ENCODE peak calls at places on chromosomes 11 and 22, in ten cellular contexts. One of them, this sample, is unnamed.

GRCh38 chr11:117983163-117983475 is 3.1 kb upstream of the IL10RA start:
- DNase-seq in IMR-90: no peak
- DNase-seq in stomach: no peak
- DNase-seq in ovary: no peak
- DNase-seq in endothelial cell of umbilical vein: no peak
- DNase-seq in neural crest cell: no peak
- DNase-seq in tibial nerve: no peak
- DNase-seq in osteocyte: peak
- DNase-seq in GM12865: no peak
- DNase-seq in nephron progenitor cell: no peak
- DNase-seq in this sample: no peak

GRCh38 chr11:17443000-17443399 is 33.6 kb downstream of the ABCC8 start:
- DNase-seq in endothelial cell of umbilical vein: no peak
- DNase-seq in neural crest cell: no peak
- DNase-seq in nephron progenitor cell: no peak
- DNase-seq in ovary: no peak
- DNase-seq in GM12865: no peak
- DNase-seq in stomach: no peak
- DNase-seq in IMR-90: no peak
- DNase-seq in osteocyte: no peak
- DNase-seq in tibial nerve: no peak
- DNase-seq in this sample: no peak

GRCh38 chr11:2525941-2526807 is 81.4 kb downstream of the KCNQ1 start:
- DNase-seq in IMR-90: no peak
- DNase-seq in osteocyte: peak
- DNase-seq in neural crest cell: no peak
- DNase-seq in stomach: peak
- DNase-seq in tibial nerve: no peak
- DNase-seq in nephron progenitor cell: peak
- DNase-seq in GM12865: no peak
- DNase-seq in endothelial cell of umbilical vein: no peak
- DNase-seq in ovary: peak
- DNase-seq in this sample: no peak

GRCh38 chr22:46853191-46853590 is 90.7 kb downstream of the TBC1D22A start:
- DNase-seq in endothelial cell of umbilical vein: no peak
- DNase-seq in nephron progenitor cell: no peak
- DNase-seq in osteocyte: no peak
- DNase-seq in neural crest cell: no peak
- DNase-seq in ovary: no peak
- DNase-seq in GM12865: no peak
- DNase-seq in tibial nerve: no peak
- DNase-seq in IMR-90: no peak
- DNase-seq in stomach: no peak
- DNase-seq in this sample: no peak

GRCh38 chr11:111476961-111477360 is 35.2 kb downstream of the BTG4 start:
- DNase-seq in osteocyte: no peak
- DNase-seq in IMR-90: no peak
- DNase-seq in neural crest cell: no peak
- DNase-seq in GM12865: no peak
- DNase-seq in ovary: no peak
- DNase-seq in tibial nerve: no peak
- DNase-seq in stomach: no peak
- DNase-seq in nephron progenitor cell: no peak
- DNase-seq in endothelial cell of umbilical vein: no peak
- DNase-seq in this sample: no peak

GRCh38 chr22:23115369-23115768 is 26.4 kb downstream of the RSPH14 start:
- DNase-seq in GM12865: no peak
- DNase-seq in stomach: no peak
- DNase-seq in endothelial cell of umbilical vein: no peak
- DNase-seq in ovary: no peak
- DNase-seq in IMR-90: no peak
- DNase-seq in neural crest cell: no peak
- DNase-seq in osteocyte: no peak
- DNase-seq in nephron progenitor cell: no peak
- DNase-seq in tibial nerve: no peak
- DNase-seq in this sample: no peak

GRCh38 chr11:17646451-17647145 is 72.8 kb upstream of the MYOD1 start:
- DNase-seq in IMR-90: no peak
- DNase-seq in ovary: no peak
- DNase-seq in GM12865: no peak
- DNase-seq in nephron progenitor cell: no peak
- DNase-seq in neural crest cell: no peak
- DNase-seq in stomach: no peak
- DNase-seq in tibial nerve: no peak
- DNase-seq in osteocyte: no peak
- DNase-seq in endothelial cell of umbilical vein: no peak
- DNase-seq in this sample: peak

GRCh38 chr11:120134106-120134930 is 3.6 kb downstream of the TRIM29 start:
- DNase-seq in endothelial cell of umbilical vein: no peak
- DNase-seq in neural crest cell: no peak
- DNase-seq in ovary: no peak
- DNase-seq in nephron progenitor cell: no peak
- DNase-seq in tibial nerve: no peak
- DNase-seq in stomach: peak
- DNase-seq in osteocyte: peak
- DNase-seq in GM12865: no peak
- DNase-seq in IMR-90: no peak
- DNase-seq in this sample: no peak

GRCh38 chr22:30574095-30574981 is at the start of gene GAL3ST1:
- DNase-seq in osteocyte: no peak
- DNase-seq in IMR-90: no peak
- DNase-seq in stomach: peak
- DNase-seq in nephron progenitor cell: peak
- DNase-seq in ovary: no peak
- DNase-seq in neural crest cell: peak
- DNase-seq in GM12865: no peak
- DNase-seq in tibial nerve: no peak
- DNase-seq in endothelial cell of umbilical vein: no peak
- DNase-seq in this sample: no peak

GRCh38 chr22:47220752-47221151 is 458.3 kb downstream of the TBC1D22A start:
- DNase-seq in neural crest cell: no peak
- DNase-seq in osteocyte: no peak
- DNase-seq in tibial nerve: no peak
- DNase-seq in endothelial cell of umbilical vein: no peak
- DNase-seq in GM12865: no peak
- DNase-seq in stomach: no peak
- DNase-seq in IMR-90: no peak
- DNase-seq in nephron progenitor cell: no peak
- DNase-seq in ovary: no peak
- DNase-seq in this sample: no peak

GRCh38 chr11:17765381-17766359 is 31.1 kb downstream of the KCNC1 start:
- DNase-seq in tibial nerve: no peak
- DNase-seq in nephron progenitor cell: peak
- DNase-seq in endothelial cell of umbilical vein: no peak
- DNase-seq in ovary: no peak
- DNase-seq in neural crest cell: peak
- DNase-seq in osteocyte: no peak
- DNase-seq in IMR-90: peak
- DNase-seq in GM12865: peak
- DNase-seq in stomach: no peak
- DNase-seq in this sample: no peak

GRCh38 chr22:29302681-29303465 is 3.6 kb upstream of the GAS2L1 start:
- DNase-seq in tibial nerve: no peak
- DNase-seq in osteocyte: no peak
- DNase-seq in GM12865: no peak
- DNase-seq in neural crest cell: no peak
- DNase-seq in nephron progenitor cell: no peak
- DNase-seq in stomach: peak
- DNase-seq in ovary: no peak
- DNase-seq in endothelial cell of umbilical vein: no peak
- DNase-seq in IMR-90: no peak
- DNase-seq in this sample: no peak

GRCh38 chr11:122758974-122759373 is 79.3 kb upstream of the CRTAM start:
- DNase-seq in osteocyte: no peak
- DNase-seq in endothelial cell of umbilical vein: peak
- DNase-seq in GM12865: no peak
- DNase-seq in nephron progenitor cell: no peak
- DNase-seq in ovary: no peak
- DNase-seq in tibial nerve: no peak
- DNase-seq in IMR-90: peak
- DNase-seq in neural crest cell: no peak
- DNase-seq in stomach: no peak
- DNase-seq in this sample: no peak

GRCh38 chr11:68751331-68751856 is at the start of gene TESMIN:
- DNase-seq in ovary: peak
- DNase-seq in IMR-90: peak
- DNase-seq in osteocyte: peak
- DNase-seq in endothelial cell of umbilical vein: peak
- DNase-seq in GM12865: peak
- DNase-seq in tibial nerve: peak
- DNase-seq in stomach: peak
- DNase-seq in neural crest cell: peak
- DNase-seq in nephron progenitor cell: peak
- DNase-seq in this sample: peak

GRCh38 chr11:13772223-13773046 is 104.0 kb downstream of the FAR1 start:
- DNase-seq in nephron progenitor cell: peak
- DNase-seq in neural crest cell: peak
- DNase-seq in osteocyte: no peak
- DNase-seq in ovary: no peak
- DNase-seq in stomach: no peak
- DNase-seq in IMR-90: peak
- DNase-seq in tibial nerve: peak
- DNase-seq in GM12865: peak
- DNase-seq in endothelial cell of umbilical vein: peak
- DNase-seq in this sample: peak
- TF ChIP-seq CTCF in nephron progenitor cell: peak
- TF ChIP-seq CTCF in neural crest cell: peak
- TF ChIP-seq CTCF in osteocyte: peak
- TF ChIP-seq CTCF in ovary: no peak
- TF ChIP-seq CTCF in stomach: no peak
- TF ChIP-seq CTCF in IMR-90: peak
- TF ChIP-seq CTCF in tibial nerve: peak
- TF ChIP-seq CTCF in GM12865: peak
- TF ChIP-seq CTCF in endothelial cell of umbilical vein: peak
- TF ChIP-seq CTCF in this sample: peak

GRCh38 chr11:114195981-114196731 is 100.0 kb upstream of the NNMT start:
- DNase-seq in tibial nerve: no peak
- DNase-seq in GM12865: no peak
- DNase-seq in nephron progenitor cell: no peak
- DNase-seq in IMR-90: no peak
- DNase-seq in osteocyte: no peak
- DNase-seq in neural crest cell: no peak
- DNase-seq in ovary: no peak
- DNase-seq in endothelial cell of umbilical vein: no peak
- DNase-seq in stomach: peak
- DNase-seq in this sample: no peak
- TF ChIP-seq CTCF in tibial nerve: no peak
- TF ChIP-seq CTCF in GM12865: no peak
- TF ChIP-seq CTCF in nephron progenitor cell: no peak
- TF ChIP-seq CTCF in IMR-90: no peak
- TF ChIP-seq CTCF in osteocyte: no peak
- TF ChIP-seq CTCF in neural crest cell: no peak
- TF ChIP-seq CTCF in ovary: no peak
- TF ChIP-seq CTCF in endothelial cell of umbilical vein: no peak
- TF ChIP-seq CTCF in stomach: no peak
- TF ChIP-seq CTCF in this sample: no peak

DNA sequence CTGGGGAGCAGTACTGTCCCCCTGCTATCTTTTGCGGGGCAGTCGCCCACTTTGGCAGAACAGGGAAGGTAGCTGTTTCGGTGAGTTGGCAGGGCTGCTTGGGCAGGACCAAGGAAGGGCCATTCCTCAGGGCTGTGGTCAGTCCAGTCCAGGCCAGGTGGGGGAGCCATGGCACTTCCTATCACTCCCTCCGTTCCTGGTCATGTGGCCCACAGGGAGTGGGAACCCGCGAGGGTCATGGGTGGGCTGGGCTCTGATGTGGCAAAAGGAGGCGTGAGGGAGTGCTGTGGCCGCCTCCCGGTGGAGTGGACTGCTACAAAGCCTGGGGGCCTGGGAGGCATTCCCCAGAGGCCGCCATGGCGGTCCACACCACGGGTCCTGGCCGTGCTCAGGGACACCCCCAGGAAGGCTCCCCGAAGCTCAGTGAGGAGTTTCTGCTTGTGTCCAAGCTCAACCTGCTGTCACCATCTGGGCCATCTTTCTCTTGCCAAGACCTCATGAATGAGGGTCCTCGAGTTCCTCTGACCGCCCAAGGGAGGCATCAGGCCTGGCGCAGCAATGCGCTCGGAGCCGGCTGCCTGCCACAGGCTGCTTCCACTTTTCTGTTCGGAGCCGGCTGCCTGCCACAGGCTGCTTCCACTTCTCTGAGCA is 11.9 kb downstream of the CHID1 start:
- DNase-seq in ovary: no peak
- DNase-seq in nephron progenitor cell: peak
- DNase-seq in neural crest cell: no peak
- DNase-seq in GM12865: no peak
- DNase-seq in stomach: no peak
- DNase-seq in tibial nerve: peak
- DNase-seq in osteocyte: no peak
- DNase-seq in endothelial cell of umbilical vein: peak
- DNase-seq in IMR-90: no peak
- DNase-seq in this sample: no peak
- TF ChIP-seq CTCF in ovary: no peak
- TF ChIP-seq CTCF in nephron progenitor cell: peak
- TF ChIP-seq CTCF in neural crest cell: no peak
- TF ChIP-seq CTCF in GM12865: no peak
- TF ChIP-seq CTCF in stomach: no peak
- TF ChIP-seq CTCF in tibial nerve: no peak
- TF ChIP-seq CTCF in osteocyte: peak
- TF ChIP-seq CTCF in endothelial cell of umbilical vein: peak
- TF ChIP-seq CTCF in IMR-90: peak
- TF ChIP-seq CTCF in this sample: no peak

GRCh38 chr11:9203715-9204311 is 61.3 kb downstream of the DENND5A start:
- DNase-seq in GM12865: peak
- DNase-seq in IMR-90: no peak
- DNase-seq in ovary: no peak
- DNase-seq in stomach: no peak
- DNase-seq in endothelial cell of umbilical vein: peak
- DNase-seq in osteocyte: no peak
- DNase-seq in tibial nerve: no peak
- DNase-seq in nephron progenitor cell: no peak
- DNase-seq in neural crest cell: no peak
- DNase-seq in this sample: no peak
- TF ChIP-seq CTCF in GM12865: peak
- TF ChIP-seq CTCF in IMR-90: peak
- TF ChIP-seq CTCF in ovary: no peak
- TF ChIP-seq CTCF in stomach: no peak
- TF ChIP-seq CTCF in endothelial cell of umbilical vein: no peak
- TF ChIP-seq CTCF in osteocyte: no peak
- TF ChIP-seq CTCF in tibial nerve: no peak
- TF ChIP-seq CTCF in nephron progenitor cell: no peak
- TF ChIP-seq CTCF in neural crest cell: no peak
- TF ChIP-seq CTCF in this sample: peak

DNA sequence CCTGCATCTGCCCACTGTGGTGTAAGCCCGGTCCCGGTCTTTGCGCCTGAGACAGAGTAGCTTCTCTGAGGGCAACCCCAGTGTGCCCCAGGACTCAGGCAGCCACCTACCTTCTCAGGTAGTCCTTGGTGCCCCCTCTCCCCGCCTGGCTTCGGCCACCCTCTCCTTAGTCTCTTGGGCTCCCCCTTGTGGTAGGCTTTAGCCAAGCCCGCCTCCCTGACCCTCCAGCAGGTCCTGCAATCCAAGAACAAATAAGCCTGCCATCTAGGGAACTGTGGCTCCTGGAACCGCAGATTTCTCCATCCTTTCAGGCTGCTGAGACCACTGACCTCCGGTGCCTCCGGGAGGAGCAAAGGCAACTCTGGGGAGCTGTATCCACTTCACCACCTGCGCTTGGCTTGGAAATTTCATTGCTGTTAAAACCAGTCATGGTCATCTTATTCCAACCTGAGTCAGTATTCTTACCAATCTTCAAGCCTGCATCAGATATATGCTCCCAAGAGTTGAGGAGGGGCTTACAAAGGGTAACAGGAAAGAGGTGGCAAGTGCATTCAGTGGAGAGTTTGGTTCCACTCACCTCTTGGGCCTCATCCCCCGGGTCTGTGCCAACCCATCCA is 52.8 kb upstream of the TENM4 start:
- DNase-seq in osteocyte: peak
- DNase-seq in tibial nerve: peak
- DNase-seq in endothelial cell of umbilical vein: peak
- DNase-seq in GM12865: peak
- DNase-seq in ovary: peak
- DNase-seq in IMR-90: peak
- DNase-seq in neural crest cell: peak
- DNase-seq in nephron progenitor cell: peak
- DNase-seq in stomach: peak
- DNase-seq in this sample: peak
- TF ChIP-seq CTCF in osteocyte: peak
- TF ChIP-seq CTCF in tibial nerve: peak
- TF ChIP-seq CTCF in endothelial cell of umbilical vein: peak
- TF ChIP-seq CTCF in GM12865: peak
- TF ChIP-seq CTCF in ovary: peak
- TF ChIP-seq CTCF in IMR-90: peak
- TF ChIP-seq CTCF in neural crest cell: peak
- TF ChIP-seq CTCF in nephron progenitor cell: peak
- TF ChIP-seq CTCF in stomach: no peak
- TF ChIP-seq CTCF in this sample: peak